ENCODE peak calls at places on chromosome 21, in seven cellular contexts. One of them, this sample, is unnamed. For H3K4me1, the result is how much of the 10 kb centered on the place peaks cover.

GRCh38 chr21:46605759-46606426 is 1.0 kb upstream of the S100B start:
- DNase-seq in A673: no peak
- DNase-seq in heart left ventricle: peak
- DNase-seq in lower lobe of right lung: peak
- DNase-seq in GM12878: peak
- DNase-seq in foreskin keratinocyte: no peak
- DNase-seq in breast epithelium: no peak
- DNase-seq in this sample: no peak

GRCh38 chr21:40768056-40768455 is 78.9 kb downstream of the DSCAM start:
- DNase-seq in A673: no peak
- DNase-seq in heart left ventricle: no peak
- DNase-seq in lower lobe of right lung: no peak
- DNase-seq in GM12878: no peak
- DNase-seq in foreskin keratinocyte: no peak
- DNase-seq in breast epithelium: no peak
- DNase-seq in this sample: no peak

GRCh38 chr21:18677632-18678031 is 274.0 kb upstream of the TMPRSS15 start:
- DNase-seq in A673: no peak
- DNase-seq in heart left ventricle: no peak
- DNase-seq in lower lobe of right lung: no peak
- DNase-seq in GM12878: no peak
- DNase-seq in foreskin keratinocyte: no peak
- DNase-seq in breast epithelium: no peak
- DNase-seq in this sample: no peak

GRCh38 chr21:15063081-15063820 is 1.5 kb downstream of the NRIP1 start:
- DNase-seq in A673: no peak
- DNase-seq in heart left ventricle: no peak
- DNase-seq in lower lobe of right lung: no peak
- DNase-seq in GM12878: no peak
- DNase-seq in foreskin keratinocyte: peak
- DNase-seq in breast epithelium: no peak
- DNase-seq in this sample: no peak

GRCh38 chr21:31524140-31524539 is 135.4 kb upstream of the SOD1 start:
- DNase-seq in A673: no peak
- DNase-seq in heart left ventricle: no peak
- DNase-seq in lower lobe of right lung: no peak
- DNase-seq in GM12878: no peak
- DNase-seq in foreskin keratinocyte: no peak
- DNase-seq in breast epithelium: no peak
- DNase-seq in this sample: no peak

GRCh38 chr21:14972678-14973077 is 92.1 kb downstream of the NRIP1 start:
- DNase-seq in A673: no peak
- DNase-seq in heart left ventricle: no peak
- DNase-seq in lower lobe of right lung: no peak
- DNase-seq in GM12878: no peak
- DNase-seq in foreskin keratinocyte: no peak
- DNase-seq in breast epithelium: no peak
- DNase-seq in this sample: no peak

GRCh38 chr21:43865471-43866181 is 603 bp downstream of the AGPAT3 start:
- DNase-seq in A673: peak
- DNase-seq in heart left ventricle: peak
- DNase-seq in lower lobe of right lung: peak
- DNase-seq in GM12878: no peak
- DNase-seq in foreskin keratinocyte: no peak
- DNase-seq in breast epithelium: no peak
- DNase-seq in this sample: no peak

GRCh38 chr21:46237474-46237873 is 8.9 kb upstream of the LSS start:
- DNase-seq in A673: no peak
- DNase-seq in heart left ventricle: no peak
- DNase-seq in lower lobe of right lung: no peak
- DNase-seq in GM12878: no peak
- DNase-seq in foreskin keratinocyte: no peak
- DNase-seq in breast epithelium: no peak
- DNase-seq in this sample: no peak

GRCh38 chr21:29176721-29177120 is 46.3 kb downstream of the MAP3K7CL start:
- DNase-seq in A673: no peak
- DNase-seq in heart left ventricle: no peak
- DNase-seq in lower lobe of right lung: no peak
- DNase-seq in GM12878: no peak
- DNase-seq in foreskin keratinocyte: no peak
- DNase-seq in breast epithelium: no peak
- DNase-seq in this sample: no peak

GRCh38 chr21:29256125-29256895 is 42.4 kb upstream of the BACH1 start:
- DNase-seq in A673: no peak
- DNase-seq in heart left ventricle: no peak
- DNase-seq in lower lobe of right lung: no peak
- DNase-seq in GM12878: no peak
- DNase-seq in foreskin keratinocyte: no peak
- DNase-seq in breast epithelium: no peak
- DNase-seq in this sample: no peak

GRCh38 chr21:31193761-31194160 is 150.3 kb downstream of the TIAM1 start:
- DNase-seq in A673: no peak
- DNase-seq in heart left ventricle: no peak
- DNase-seq in lower lobe of right lung: no peak
- DNase-seq in GM12878: no peak
- DNase-seq in foreskin keratinocyte: no peak
- DNase-seq in breast epithelium: no peak
- DNase-seq in this sample: no peak

GRCh38 chr21:46322351-46323226 is 1.1 kb downstream of the C21orf58 start:
- DNase-seq in A673: peak
- DNase-seq in heart left ventricle: no peak
- DNase-seq in lower lobe of right lung: no peak
- DNase-seq in GM12878: no peak
- DNase-seq in foreskin keratinocyte: peak
- DNase-seq in breast epithelium: no peak
- DNase-seq in this sample: no peak

DNA sequence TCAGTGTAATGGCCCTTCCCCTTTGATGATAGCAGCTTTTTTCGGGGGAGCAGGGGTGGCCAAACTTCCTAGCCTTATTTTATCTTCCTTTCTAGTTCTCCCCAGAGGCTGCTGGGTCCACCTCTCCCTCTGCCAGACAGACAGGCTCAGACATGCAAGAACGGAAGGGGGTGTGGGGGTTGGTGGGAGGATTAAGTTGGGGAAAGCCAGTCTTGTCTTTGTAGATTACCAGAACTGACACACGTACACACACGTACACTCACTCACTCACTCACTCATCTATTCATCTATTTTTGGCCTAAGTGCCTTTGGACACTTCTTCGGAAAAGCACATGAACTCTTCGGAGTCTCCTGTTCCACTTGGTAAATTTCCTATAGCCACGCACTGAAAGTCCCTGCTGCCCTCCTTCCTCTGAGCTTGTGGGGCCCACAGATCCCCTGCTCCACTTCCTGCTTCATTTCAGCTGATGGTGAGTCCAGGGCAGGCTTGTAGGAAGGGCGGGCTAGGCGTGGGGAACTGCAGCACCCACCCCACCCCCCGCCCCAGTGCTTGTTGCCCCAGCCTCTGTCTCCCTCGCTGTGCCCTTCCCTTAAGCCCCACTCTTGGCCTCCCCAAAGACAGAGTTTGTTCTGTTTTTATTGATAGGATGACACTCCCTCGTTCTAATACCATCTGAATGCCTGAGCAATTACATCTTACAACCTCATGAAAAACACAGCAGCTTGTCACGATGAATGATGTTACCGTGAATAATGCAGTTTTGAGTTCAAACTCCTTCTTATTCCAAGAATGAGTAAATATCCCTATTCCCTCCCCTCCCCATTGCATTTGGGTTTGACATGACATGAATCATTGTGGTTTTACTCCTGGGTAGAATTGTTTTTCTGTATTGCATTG is 60.7 kb upstream of the ATP5PO start:
- DNase-seq in A673: peak
- DNase-seq in heart left ventricle: peak
- DNase-seq in lower lobe of right lung: no peak
- DNase-seq in GM12878: peak
- DNase-seq in foreskin keratinocyte: peak
- DNase-seq in breast epithelium: no peak
- DNase-seq in this sample: peak
- H3K4me1 ChIP-seq in A673: under half
- H3K4me1 ChIP-seq in heart left ventricle: under half
- H3K4me1 ChIP-seq in lower lobe of right lung: under half
- H3K4me1 ChIP-seq in GM12878: under half
- H3K4me1 ChIP-seq in foreskin keratinocyte: under half
- H3K4me1 ChIP-seq in breast epithelium: under half
- H3K4me1 ChIP-seq in this sample: under half

DNA sequence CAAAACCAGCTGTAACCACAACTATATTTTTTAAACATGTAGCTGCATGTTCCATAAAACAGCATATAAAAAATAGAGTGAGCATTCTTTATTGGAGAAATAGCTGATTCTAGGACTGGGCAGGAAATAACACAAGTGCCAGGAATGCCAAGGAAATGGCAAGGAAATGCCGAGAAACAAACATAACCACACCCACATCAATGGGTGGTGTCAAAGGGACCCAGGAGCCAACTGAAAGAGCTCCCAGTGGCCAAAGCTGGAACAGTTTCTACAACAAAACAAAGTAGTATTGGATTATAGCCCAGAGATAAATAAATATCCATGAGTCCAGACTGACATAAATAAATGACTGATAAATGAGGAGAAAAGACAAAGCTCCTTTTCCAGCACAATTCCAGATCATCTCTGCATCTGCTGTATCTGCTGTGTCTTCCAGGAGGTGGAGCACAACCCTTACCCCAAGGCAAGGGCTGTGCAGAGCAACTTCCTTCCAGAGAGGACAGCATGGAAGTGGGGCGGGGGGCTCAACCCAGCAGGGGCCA is 28.1 kb downstream of the ADARB1 start:
- DNase-seq in A673: peak
- DNase-seq in heart left ventricle: no peak
- DNase-seq in lower lobe of right lung: no peak
- DNase-seq in GM12878: no peak
- DNase-seq in foreskin keratinocyte: peak
- DNase-seq in breast epithelium: no peak
- DNase-seq in this sample: no peak
- TF ChIP-seq CTCF in A673: peak
- TF ChIP-seq CTCF in heart left ventricle: peak
- TF ChIP-seq CTCF in lower lobe of right lung: peak
- TF ChIP-seq CTCF in GM12878: peak
- TF ChIP-seq CTCF in foreskin keratinocyte: peak
- TF ChIP-seq CTCF in breast epithelium: peak
- TF ChIP-seq CTCF in this sample: peak

DNA sequence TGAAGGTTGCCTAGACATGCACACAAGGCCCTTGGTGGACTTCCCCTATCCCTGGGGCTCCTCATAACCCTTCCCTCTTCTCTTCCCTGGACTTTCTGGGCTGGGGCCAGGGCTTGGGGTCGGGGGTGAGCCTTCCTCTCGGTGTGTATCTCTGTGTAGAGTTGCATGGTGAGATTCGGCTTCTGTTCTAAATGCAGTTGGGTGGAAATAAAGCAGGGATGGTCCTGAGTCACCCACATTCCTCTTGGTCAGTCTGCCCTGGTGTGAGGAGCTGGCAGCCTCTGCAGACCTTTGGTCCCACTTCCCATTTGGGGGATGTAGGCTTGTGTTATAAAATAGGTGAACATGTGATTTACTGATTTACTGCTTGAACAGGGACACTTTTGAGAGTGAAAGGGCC is 38.0 kb downstream of the ADARB1 start:
- DNase-seq in A673: no peak
- DNase-seq in heart left ventricle: no peak
- DNase-seq in lower lobe of right lung: no peak
- DNase-seq in GM12878: no peak
- DNase-seq in foreskin keratinocyte: no peak
- DNase-seq in breast epithelium: no peak
- DNase-seq in this sample: no peak
- H3K4me1 ChIP-seq in A673: under half
- H3K4me1 ChIP-seq in heart left ventricle: under half
- H3K4me1 ChIP-seq in lower lobe of right lung: half or more
- H3K4me1 ChIP-seq in GM12878: under half
- H3K4me1 ChIP-seq in foreskin keratinocyte: under half
- H3K4me1 ChIP-seq in breast epithelium: under half
- H3K4me1 ChIP-seq in this sample: under half

GRCh38 chr21:34180826-34181359 is 107.5 kb downstream of the MRPS6 start:
- DNase-seq in A673: no peak
- DNase-seq in heart left ventricle: no peak
- DNase-seq in lower lobe of right lung: no peak
- DNase-seq in GM12878: no peak
- DNase-seq in foreskin keratinocyte: no peak
- DNase-seq in breast epithelium: no peak
- DNase-seq in this sample: no peak
- TF ChIP-seq CTCF in A673: no peak
- TF ChIP-seq CTCF in heart left ventricle: no peak
- TF ChIP-seq CTCF in lower lobe of right lung: no peak
- TF ChIP-seq CTCF in GM12878: no peak
- TF ChIP-seq CTCF in foreskin keratinocyte: no peak
- TF ChIP-seq CTCF in breast epithelium: no peak
- TF ChIP-seq CTCF in this sample: no peak

GRCh38 chr21:44919913-44920693 is 596 bp downstream of the ITGB2 start:
- DNase-seq in A673: no peak
- DNase-seq in heart left ventricle: peak
- DNase-seq in lower lobe of right lung: peak
- DNase-seq in GM12878: no peak
- DNase-seq in foreskin keratinocyte: no peak
- DNase-seq in breast epithelium: no peak
- DNase-seq in this sample: no peak

GRCh38 chr21:44919111-44919912 is 1.4 kb downstream of the ITGB2 start:
- DNase-seq in A673: no peak
- DNase-seq in heart left ventricle: peak
- DNase-seq in lower lobe of right lung: peak
- DNase-seq in GM12878: no peak
- DNase-seq in foreskin keratinocyte: no peak
- DNase-seq in breast epithelium: no peak
- DNase-seq in this sample: no peak

GRCh38 chr21:44917446-44918106 is 3.1 kb downstream of the ITGB2 start:
- DNase-seq in A673: no peak
- DNase-seq in heart left ventricle: no peak
- DNase-seq in lower lobe of right lung: peak
- DNase-seq in GM12878: no peak
- DNase-seq in foreskin keratinocyte: no peak
- DNase-seq in breast epithelium: no peak
- DNase-seq in this sample: no peak

GRCh38 chr21:44918107-44918470 is 2.6 kb downstream of the ITGB2 start:
- DNase-seq in A673: no peak
- DNase-seq in heart left ventricle: peak
- DNase-seq in lower lobe of right lung: peak
- DNase-seq in GM12878: no peak
- DNase-seq in foreskin keratinocyte: no peak
- DNase-seq in breast epithelium: no peak
- DNase-seq in this sample: no peak

GRCh38 chr21:44918581-44919033 is 2.1 kb downstream of the ITGB2 start:
- DNase-seq in A673: no peak
- DNase-seq in heart left ventricle: peak
- DNase-seq in lower lobe of right lung: peak
- DNase-seq in GM12878: no peak
- DNase-seq in foreskin keratinocyte: no peak
- DNase-seq in breast epithelium: no peak
- DNase-seq in this sample: no peak
- H3K4me1 ChIP-seq in A673: under half
- H3K4me1 ChIP-seq in heart left ventricle: under half
- H3K4me1 ChIP-seq in lower lobe of right lung: under half
- H3K4me1 ChIP-seq in GM12878: under half
- H3K4me1 ChIP-seq in foreskin keratinocyte: under half
- H3K4me1 ChIP-seq in breast epithelium: under half
- H3K4me1 ChIP-seq in this sample: under half

DNA sequence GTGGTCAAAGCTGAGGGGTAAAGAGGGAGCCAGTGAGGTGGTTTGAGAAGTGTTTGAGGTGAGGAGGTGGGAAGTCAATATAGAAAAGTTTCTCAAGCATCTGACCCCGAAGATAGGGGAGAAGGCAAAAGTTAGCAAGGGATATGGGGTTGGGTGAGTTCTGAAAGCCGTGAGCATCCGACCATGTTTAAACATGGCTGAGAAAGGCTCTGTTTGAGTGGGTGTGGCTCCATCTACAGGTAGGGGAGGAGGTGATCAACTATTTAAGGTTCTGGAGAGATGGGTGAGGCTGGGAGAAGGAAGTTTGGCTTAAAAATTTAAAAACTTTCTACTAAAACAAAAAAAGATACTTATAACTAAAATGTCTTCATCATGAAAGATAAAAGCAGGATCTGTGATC is 273.8 kb downstream of the KCNJ6 start:
- DNase-seq in A673: peak
- DNase-seq in heart left ventricle: no peak
- DNase-seq in lower lobe of right lung: no peak
- DNase-seq in GM12878: no peak
- DNase-seq in foreskin keratinocyte: peak
- DNase-seq in breast epithelium: no peak
- DNase-seq in this sample: no peak
- TF ChIP-seq CTCF in A673: peak
- TF ChIP-seq CTCF in heart left ventricle: peak
- TF ChIP-seq CTCF in lower lobe of right lung: peak
- TF ChIP-seq CTCF in GM12878: peak
- TF ChIP-seq CTCF in foreskin keratinocyte: peak
- TF ChIP-seq CTCF in breast epithelium: no peak
- TF ChIP-seq CTCF in this sample: peak